ENCODE peak calls at places on chromosomes 11 and 22, in eight cellular contexts. T is posterior vena cava, C is putamen, G is ureter, W is ELR, V is GM03348, F is NCI-H1048, M is A172. O is an unnamed sample.

GRCh38 chr11:11390068-11390775 is 37.2 kb upstream of the CSNK2A3 start:
- DNase-seq in T (no peak), C (no peak), G (no peak), W (no peak), V (no peak), F (no peak), M (no peak), O (no peak)

GRCh38 chr11:18171377-18172000 is 1.1 kb upstream of the MRGPRX4 start:
- DNase-seq in T (no peak), C (no peak), G (no peak), W (peak; percentile 67), V (peak; percentile 56), F (no peak), M (peak; percentile 58), O (no peak)

GRCh38 chr11:34676227-34676626 is 55.3 kb downstream of the EHF start:
- DNase-seq in T (no peak), C (no peak), G (no peak), W (no peak), V (no peak), F (no peak), M (no peak), O (no peak)

GRCh38 chr22:43272869-43273318 is 70.3 kb downstream of the SCUBE1 start:
- DNase-seq in T (no peak), C (no peak), G (no peak), W (no peak), V (no peak), F (no peak), M (no peak), O (no peak)

GRCh38 chr11:120121914-120122473 is 15.9 kb downstream of the TRIM29 start:
- DNase-seq in T (no peak), C (no peak), G (no peak), W (no peak), V (no peak), F (no peak), M (peak; percentile 63), O (no peak)

GRCh38 chr22:44097263-44098020 is 73.3 kb downstream of the PARVB start:
- DNase-seq in T (peak; percentile 76), C (no peak), G (no peak), W (no peak), V (no peak), F (no peak), M (no peak), O (no peak)

GRCh38 chr11:75383246-75383645 is 16.1 kb upstream of the RPS3 start:
- DNase-seq in T (peak; percentile 57), C (no peak), G (no peak), W (no peak), V (no peak), F (no peak), M (no peak), O (no peak)

GRCh38 chr11:63991558-63991957 is 5.3 kb downstream of the OTUB1 start:
- DNase-seq in T (no peak), C (no peak), G (no peak), W (no peak), V (no peak), F (no peak), M (no peak), O (no peak)

GRCh38 chr11:1049911-1050580 is 13.5 kb upstream of the MUC6 start:
- DNase-seq in T (peak; percentile 80), C (no peak), G (no peak), W (no peak), V (no peak), F (no peak), M (no peak), O (no peak)

GRCh38 chr11:78811622-78812021 is 237.0 kb upstream of the NARS2 start:
- DNase-seq in T (no peak), C (no peak), G (no peak), W (no peak), V (no peak), F (no peak), M (no peak), O (no peak)

GRCh38 chr11:67429038-67429668 is 859 bp downstream of the RPS6KB2 start:
- DNase-seq in T (no peak), C (no peak), G (no peak), W (no peak), V (no peak), F (no peak), M (no peak), O (no peak)

GRCh38 chr11:64835616-64836447 is 8.6 kb downstream of the CDC42BPG start:
- DNase-seq in T (no peak), C (no peak), G (no peak), W (no peak), V (no peak), F (no peak), M (no peak), O (no peak)

GRCh38 chr11:121237686-121238658 is 54.6 kb upstream of the SC5D start:
- DNase-seq in T (no peak), C (no peak), G (peak; percentile 63), W (no peak), V (no peak), F (no peak), M (no peak), O (no peak)

GRCh38 chr11:45894555-45895247 is 9.2 kb downstream of the MAPK8IP1 start:
- DNase-seq in T (no peak), C (no peak), G (no peak), W (no peak), V (no peak), F (no peak), M (no peak), O (no peak)

GRCh38 chr11:59918494-59918893 is 19.7 kb upstream of the OOSP1 start:
- DNase-seq in T (no peak), C (no peak), G (no peak), W (peak; percentile 66), V (peak; percentile 56), F (no peak), M (peak; percentile 50), O (no peak)

GRCh38 chr11:79237676-79238075 is 203.2 kb downstream of the TENM4 start:
- DNase-seq in T (no peak), C (no peak), G (no peak), W (peak; percentile 37), V (peak; percentile 84), F (no peak), M (no peak), O (no peak)

GRCh38 chr11:62881579-62882427 is 1.1 kb downstream of the SLC3A2 start:
- DNase-seq in T (peak; percentile 99), C (peak; percentile 89), G (peak; percentile 98), W (peak; percentile 99), V (peak; percentile 95), F (peak; percentile 81), M (peak; percentile 95), O (peak; percentile 96)

GRCh38 chr11:17413414-17414316 is 25.2 kb upstream of the KCNJ11 start:
- DNase-seq in T (peak; percentile 58), C (no peak), G (no peak), W (no peak), V (no peak), F (no peak), M (no peak), O (no peak)

GRCh38 chr11:7672276-7672959 is 882 bp downstream of the CYB5R2 start:
- DNase-seq in T (no peak), C (no peak), G (peak; percentile 69), W (no peak), V (no peak), F (no peak), M (no peak), O (no peak)

O was measured in mesenteric fat pad.